ENCODE peak calls at places on chromosomes 6 and 20, in seven cellular contexts. One of them, this sample, is unnamed.

GRCh38 chr6:42453027-42453648 is 1.4 kb upstream of the TRERF1 start:
- DNase-seq in heart right ventricle: peak
- DNase-seq in AG09309: peak
- DNase-seq in brain microvascular endothelial cell: peak
- DNase-seq in colonic mucosa: peak
- DNase-seq in PC-3: peak
- DNase-seq in cardiac fibroblast: peak
- DNase-seq in this sample: no peak

GRCh38 chr6:168525114-168525513 is 84.1 kb downstream of the SMOC2 start:
- DNase-seq in heart right ventricle: no peak
- DNase-seq in AG09309: no peak
- DNase-seq in brain microvascular endothelial cell: no peak
- DNase-seq in colonic mucosa: no peak
- DNase-seq in PC-3: no peak
- DNase-seq in cardiac fibroblast: no peak
- DNase-seq in this sample: no peak

GRCh38 chr6:166938704-166939103 is 17.6 kb downstream of the RNASET2 start:
- DNase-seq in heart right ventricle: no peak
- DNase-seq in AG09309: no peak
- DNase-seq in brain microvascular endothelial cell: no peak
- DNase-seq in colonic mucosa: no peak
- DNase-seq in PC-3: no peak
- DNase-seq in cardiac fibroblast: no peak
- DNase-seq in this sample: no peak

GRCh38 chr6:34243131-34243771 is 5.6 kb downstream of the SMIM29 start:
- DNase-seq in heart right ventricle: no peak
- DNase-seq in AG09309: no peak
- DNase-seq in brain microvascular endothelial cell: peak
- DNase-seq in colonic mucosa: no peak
- DNase-seq in PC-3: peak
- DNase-seq in cardiac fibroblast: peak
- DNase-seq in this sample: no peak

GRCh38 chr20:63651942-63652191 is 1.4 kb downstream of the STMN3 start:
- DNase-seq in heart right ventricle: no peak
- DNase-seq in AG09309: no peak
- DNase-seq in brain microvascular endothelial cell: no peak
- DNase-seq in colonic mucosa: no peak
- DNase-seq in PC-3: no peak
- DNase-seq in cardiac fibroblast: no peak
- DNase-seq in this sample: no peak

GRCh38 chr6:169207482-169207881 is 46.2 kb downstream of the THBS2 start:
- DNase-seq in heart right ventricle: no peak
- DNase-seq in AG09309: no peak
- DNase-seq in brain microvascular endothelial cell: no peak
- DNase-seq in colonic mucosa: no peak
- DNase-seq in PC-3: no peak
- DNase-seq in cardiac fibroblast: no peak
- DNase-seq in this sample: no peak

GRCh38 chr6:118344014-118344670 is 204.0 kb upstream of the PLN start:
- DNase-seq in heart right ventricle: no peak
- DNase-seq in AG09309: no peak
- DNase-seq in brain microvascular endothelial cell: no peak
- DNase-seq in colonic mucosa: no peak
- DNase-seq in PC-3: no peak
- DNase-seq in cardiac fibroblast: no peak
- DNase-seq in this sample: no peak

GRCh38 chr6:53979468-53980067 is 131.7 kb upstream of the MLIP start:
- DNase-seq in heart right ventricle: no peak
- DNase-seq in AG09309: no peak
- DNase-seq in brain microvascular endothelial cell: peak
- DNase-seq in colonic mucosa: no peak
- DNase-seq in PC-3: peak
- DNase-seq in cardiac fibroblast: peak
- DNase-seq in this sample: peak

GRCh38 chr6:7178280-7178679 is 70.5 kb downstream of the RREB1 start:
- DNase-seq in heart right ventricle: no peak
- DNase-seq in AG09309: no peak
- DNase-seq in brain microvascular endothelial cell: no peak
- DNase-seq in colonic mucosa: no peak
- DNase-seq in PC-3: no peak
- DNase-seq in cardiac fibroblast: no peak
- DNase-seq in this sample: no peak

GRCh38 chr6:105952326-105952725 is 133.8 kb upstream of the PRDM1 start:
- DNase-seq in heart right ventricle: no peak
- DNase-seq in AG09309: no peak
- DNase-seq in brain microvascular endothelial cell: no peak
- DNase-seq in colonic mucosa: no peak
- DNase-seq in PC-3: no peak
- DNase-seq in cardiac fibroblast: no peak
- DNase-seq in this sample: no peak

GRCh38 chr20:61732511-61733210 is 333.0 kb downstream of the TAF4 start:
- DNase-seq in heart right ventricle: no peak
- DNase-seq in AG09309: no peak
- DNase-seq in brain microvascular endothelial cell: no peak
- DNase-seq in colonic mucosa: no peak
- DNase-seq in PC-3: no peak
- DNase-seq in cardiac fibroblast: no peak
- DNase-seq in this sample: no peak

GRCh38 chr20:43691928-43692524 is 25.1 kb downstream of the MYBL2 start:
- DNase-seq in heart right ventricle: no peak
- DNase-seq in AG09309: peak
- DNase-seq in brain microvascular endothelial cell: peak
- DNase-seq in colonic mucosa: peak
- DNase-seq in PC-3: peak
- DNase-seq in cardiac fibroblast: peak
- DNase-seq in this sample: no peak

GRCh38 chr20:25054133-25054820 is 3.7 kb downstream of the ACSS1 start:
- DNase-seq in heart right ventricle: no peak
- DNase-seq in AG09309: no peak
- DNase-seq in brain microvascular endothelial cell: no peak
- DNase-seq in colonic mucosa: no peak
- DNase-seq in PC-3: no peak
- DNase-seq in cardiac fibroblast: no peak
- DNase-seq in this sample: no peak

GRCh38 chr20:20488388-20488787 is 120.5 kb downstream of the INSM1 start:
- DNase-seq in heart right ventricle: no peak
- DNase-seq in AG09309: no peak
- DNase-seq in brain microvascular endothelial cell: no peak
- DNase-seq in colonic mucosa: no peak
- DNase-seq in PC-3: no peak
- DNase-seq in cardiac fibroblast: no peak
- DNase-seq in this sample: no peak
- TF ChIP-seq CTCF in heart right ventricle: no peak
- TF ChIP-seq CTCF in AG09309: no peak
- TF ChIP-seq CTCF in brain microvascular endothelial cell: no peak
- TF ChIP-seq CTCF in colonic mucosa: no peak
- TF ChIP-seq CTCF in PC-3: no peak
- TF ChIP-seq CTCF in cardiac fibroblast: no peak
- TF ChIP-seq CTCF in this sample: no peak

GRCh38 chr20:50813101-50813643 is 18.3 kb downstream of the BCAS4 start:
- DNase-seq in heart right ventricle: no peak
- DNase-seq in AG09309: no peak
- DNase-seq in brain microvascular endothelial cell: no peak
- DNase-seq in colonic mucosa: no peak
- DNase-seq in PC-3: no peak
- DNase-seq in cardiac fibroblast: no peak
- DNase-seq in this sample: no peak

GRCh38 chr20:50817776-50818172 is 22.9 kb downstream of the BCAS4 start:
- DNase-seq in heart right ventricle: no peak
- DNase-seq in AG09309: no peak
- DNase-seq in brain microvascular endothelial cell: no peak
- DNase-seq in colonic mucosa: no peak
- DNase-seq in PC-3: no peak
- DNase-seq in cardiac fibroblast: no peak
- DNase-seq in this sample: no peak

GRCh38 chr20:50814438-50815161 is 19.7 kb downstream of the BCAS4 start:
- DNase-seq in heart right ventricle: no peak
- DNase-seq in AG09309: no peak
- DNase-seq in brain microvascular endothelial cell: no peak
- DNase-seq in colonic mucosa: no peak
- DNase-seq in PC-3: no peak
- DNase-seq in cardiac fibroblast: no peak
- DNase-seq in this sample: no peak

GRCh38 chr20:50813801-50814200 is 18.9 kb downstream of the BCAS4 start:
- DNase-seq in heart right ventricle: no peak
- DNase-seq in AG09309: no peak
- DNase-seq in brain microvascular endothelial cell: no peak
- DNase-seq in colonic mucosa: no peak
- DNase-seq in PC-3: no peak
- DNase-seq in cardiac fibroblast: no peak
- DNase-seq in this sample: no peak

DNA sequence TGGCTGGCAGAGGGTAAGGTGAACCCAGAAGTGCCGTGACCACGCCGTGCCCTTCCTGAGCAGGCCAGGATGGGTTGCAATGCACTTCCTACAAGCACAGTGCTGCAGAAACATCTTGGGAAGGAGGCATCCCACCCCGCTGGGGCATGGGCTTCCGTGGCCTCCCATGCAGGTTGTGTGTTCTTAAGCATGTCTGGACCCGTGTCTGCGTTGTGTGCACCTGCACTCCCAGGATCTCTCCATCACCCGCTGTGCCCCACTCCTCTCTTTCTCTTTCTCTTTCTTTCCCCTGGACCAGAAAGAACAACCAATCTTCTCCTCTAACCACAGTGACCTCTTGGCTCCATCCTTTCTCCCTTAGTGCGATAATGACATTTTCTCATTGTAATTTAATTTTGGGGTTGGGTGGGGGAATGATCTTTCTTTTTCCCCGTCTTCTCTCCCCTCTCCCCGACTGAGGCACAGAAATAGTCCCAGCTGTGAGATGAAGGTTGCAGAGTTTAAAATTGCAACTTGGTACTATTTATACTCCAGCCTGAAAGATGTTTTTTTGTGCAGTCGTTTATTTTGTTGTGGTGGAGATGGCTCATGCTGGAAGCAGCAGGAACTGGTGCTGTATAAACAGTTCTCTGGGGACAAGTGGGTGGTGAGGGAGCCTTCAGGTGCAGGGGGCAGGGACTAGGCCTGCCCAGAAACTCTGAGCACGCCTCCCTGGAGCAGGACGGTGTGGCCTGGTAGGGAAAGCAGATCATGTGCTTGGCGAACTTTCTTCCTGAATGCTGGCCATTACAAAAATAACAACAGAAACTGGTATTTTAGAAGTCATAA is 20.5 kb downstream of the BCAS4 start:
- DNase-seq in heart right ventricle: no peak
- DNase-seq in AG09309: no peak
- DNase-seq in brain microvascular endothelial cell: peak
- DNase-seq in colonic mucosa: no peak
- DNase-seq in PC-3: peak
- DNase-seq in cardiac fibroblast: peak
- DNase-seq in this sample: no peak
- H3K4me3 ChIP-seq in heart right ventricle: no peak
- H3K4me3 ChIP-seq in AG09309: no peak
- H3K4me3 ChIP-seq in brain microvascular endothelial cell: no peak
- H3K4me3 ChIP-seq in colonic mucosa: no peak
- H3K4me3 ChIP-seq in PC-3: no peak
- H3K4me3 ChIP-seq in cardiac fibroblast: no peak
- H3K4me3 ChIP-seq in this sample: no peak

GRCh38 chr20:50190251-50191064 is at the start of gene CEBPB:
- DNase-seq in heart right ventricle: peak
- DNase-seq in AG09309: peak
- DNase-seq in brain microvascular endothelial cell: peak
- DNase-seq in colonic mucosa: peak
- DNase-seq in PC-3: peak
- DNase-seq in cardiac fibroblast: peak
- DNase-seq in this sample: no peak

GRCh38 chr20:50193169-50193850 is 2.7 kb downstream of the CEBPB start:
- DNase-seq in heart right ventricle: no peak
- DNase-seq in AG09309: peak
- DNase-seq in brain microvascular endothelial cell: no peak
- DNase-seq in colonic mucosa: no peak
- DNase-seq in PC-3: peak
- DNase-seq in cardiac fibroblast: peak
- DNase-seq in this sample: no peak

GRCh38 chr20:50192364-50193168 is 1.9 kb downstream of the CEBPB start:
- DNase-seq in heart right ventricle: peak
- DNase-seq in AG09309: peak
- DNase-seq in brain microvascular endothelial cell: peak
- DNase-seq in colonic mucosa: peak
- DNase-seq in PC-3: peak
- DNase-seq in cardiac fibroblast: peak
- DNase-seq in this sample: peak

GRCh38 chr20:50191065-50191565 is 485 bp downstream of the CEBPB start:
- DNase-seq in heart right ventricle: peak
- DNase-seq in AG09309: no peak
- DNase-seq in brain microvascular endothelial cell: peak
- DNase-seq in colonic mucosa: peak
- DNase-seq in PC-3: peak
- DNase-seq in cardiac fibroblast: peak
- DNase-seq in this sample: no peak

DNA sequence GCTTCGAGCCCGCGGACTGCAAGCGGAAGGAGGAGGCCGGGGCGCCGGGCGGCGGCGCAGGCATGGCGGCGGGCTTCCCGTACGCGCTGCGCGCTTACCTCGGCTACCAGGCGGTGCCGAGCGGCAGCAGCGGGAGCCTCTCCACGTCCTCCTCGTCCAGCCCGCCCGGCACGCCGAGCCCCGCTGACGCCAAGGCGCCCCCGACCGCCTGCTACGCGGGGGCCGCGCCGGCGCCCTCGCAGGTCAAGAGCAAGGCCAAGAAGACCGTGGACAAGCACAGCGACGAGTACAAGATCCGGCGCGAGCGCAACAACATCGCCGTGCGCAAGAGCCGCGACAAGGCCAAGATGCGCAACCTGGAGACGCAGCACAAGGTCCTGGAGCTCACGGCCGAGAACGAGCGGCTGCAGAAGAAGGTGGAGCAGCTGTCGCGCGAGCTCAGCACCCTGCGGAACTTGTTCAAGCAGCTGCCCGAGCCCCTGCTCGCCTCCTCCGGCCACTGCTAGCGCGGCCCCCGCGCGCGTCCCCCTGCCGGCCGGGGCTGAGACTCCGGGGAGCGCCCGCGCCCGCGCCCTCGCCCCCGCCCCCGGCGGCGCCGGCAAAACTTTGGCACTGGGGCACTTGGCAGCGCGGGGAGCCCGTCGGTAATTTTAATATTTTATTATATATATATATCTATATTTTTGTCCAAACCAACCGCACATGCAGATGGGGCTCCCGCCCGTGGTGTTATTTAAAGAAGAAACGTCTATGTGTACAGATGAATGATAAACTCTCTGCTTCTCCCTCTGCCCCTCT is 1.1 kb downstream of the CEBPB start:
- DNase-seq in heart right ventricle: no peak
- DNase-seq in AG09309: no peak
- DNase-seq in brain microvascular endothelial cell: no peak
- DNase-seq in colonic mucosa: peak
- DNase-seq in PC-3: peak
- DNase-seq in cardiac fibroblast: peak
- DNase-seq in this sample: no peak
- TF ChIP-seq CTCF in heart right ventricle: no peak
- TF ChIP-seq CTCF in AG09309: peak
- TF ChIP-seq CTCF in brain microvascular endothelial cell: peak
- TF ChIP-seq CTCF in colonic mucosa: peak
- TF ChIP-seq CTCF in PC-3: peak
- TF ChIP-seq CTCF in cardiac fibroblast: no peak
- TF ChIP-seq CTCF in this sample: peak

DNA sequence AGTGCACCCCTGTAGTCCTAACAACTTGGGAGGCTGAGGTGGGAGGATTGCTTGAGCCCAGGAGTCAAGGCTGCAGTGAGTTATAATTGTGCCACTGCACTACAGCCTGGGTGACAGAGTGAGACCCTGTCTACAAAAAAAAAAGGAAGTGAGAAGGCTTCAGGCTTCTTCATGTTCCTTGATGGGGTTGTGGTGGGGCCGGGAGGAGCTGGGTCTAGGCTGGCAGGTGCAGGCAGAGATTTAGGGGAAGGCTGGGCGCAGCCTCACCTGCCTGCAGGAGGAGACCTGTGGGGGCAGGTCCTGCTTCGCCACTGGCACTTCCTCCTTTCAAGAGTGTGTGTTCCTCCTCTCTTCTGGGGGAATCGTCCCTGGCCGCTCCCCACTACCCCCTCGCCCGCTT is 63.9 kb downstream of the CHMP4B start:
- DNase-seq in heart right ventricle: no peak
- DNase-seq in AG09309: no peak
- DNase-seq in brain microvascular endothelial cell: no peak
- DNase-seq in colonic mucosa: no peak
- DNase-seq in PC-3: no peak
- DNase-seq in cardiac fibroblast: no peak
- DNase-seq in this sample: no peak
- H3K4me3 ChIP-seq in heart right ventricle: no peak
- H3K4me3 ChIP-seq in AG09309: no peak
- H3K4me3 ChIP-seq in brain microvascular endothelial cell: no peak
- H3K4me3 ChIP-seq in colonic mucosa: no peak
- H3K4me3 ChIP-seq in PC-3: no peak
- H3K4me3 ChIP-seq in cardiac fibroblast: no peak
- H3K4me3 ChIP-seq in this sample: no peak